ENCODE peak calls at places on chromosomes 12 and 14, in four cellular contexts. G, D, I and N are unnamed samples.

GRCh38 chr14:34713681-34714319 is 593 bp downstream of the CFL2 start:
- DNase-seq in G (peak), D (peak), I (peak), N (peak)

GRCh38 chr12:107091989-107092641 is 1.2 kb downstream of the CRY1 start:
- DNase-seq in G (peak), D (peak), I (peak), N (peak)

GRCh38 chr14:23057757-23058653 is 685 bp upstream of the CDH24 start:
- DNase-seq in G (peak), D (peak), I (peak), N (peak)

GRCh38 chr12:82474798-82475184 is 116.5 kb downstream of the METTL25 start:
- DNase-seq in G (no peak), D (peak), I (peak), N (no peak)

GRCh38 chr14:105909046-105909827 is 382.9 kb downstream of the TMEM121 start:
- DNase-seq in G (no peak), D (no peak), I (no peak), N (no peak)

GRCh38 chr14:75501080-75501479 is 21.2 kb upstream of the BATF start:
- DNase-seq in G (no peak), D (no peak), I (no peak), N (no peak)

GRCh38 chr12:68350753-68351152 is 18.6 kb upstream of the MDM1 start:
- DNase-seq in G (no peak), D (peak), I (peak), N (no peak)

GRCh38 chr14:103204852-103205540 is 81.7 kb downstream of the TNFAIP2 start:
- DNase-seq in G (peak), D (peak), I (peak), N (no peak)

GRCh38 chr14:81331229-81332026 is 68.7 kb downstream of the STON2 start:
- DNase-seq in G (no peak), D (no peak), I (no peak), N (no peak)

GRCh38 chr14:58978336-58978735 is 210.1 kb upstream of the DAAM1 start:
- DNase-seq in G (no peak), D (peak), I (peak), N (no peak)

GRCh38 chr12:113048716-113049127 is 7.8 kb upstream of the DTX1 start:
- DNase-seq in G (peak), D (peak), I (peak), N (peak)

GRCh38 chr14:102227184-102227964 is 77.6 kb downstream of the MOK start:
- DNase-seq in G (peak), D (no peak), I (no peak), N (no peak)

GRCh38 chr12:82144505-82144904 is 213.7 kb downstream of the CCDC59 start:
- DNase-seq in G (peak), D (no peak), I (no peak), N (no peak)

GRCh38 chr12:5441497-5442236 is 9.8 kb downstream of the NTF3 start:
- DNase-seq in G (no peak), D (peak), I (peak), N (no peak)

GRCh38 chr14:44613061-44613712 is 106.1 kb upstream of the FSCB start:
- DNase-seq in G (no peak), D (no peak), I (no peak), N (no peak)

GRCh38 chr12:51905507-51906438 is 1.5 kb upstream of the ACVRL1 start:
- DNase-seq in G (no peak), D (peak), I (peak), N (no peak)

GRCh38 chr12:117361312-117361670 is at the start of gene NOS1:
- DNase-seq in G (no peak), D (no peak), I (no peak), N (no peak)

GRCh38 chr14:80567905-80568512 is 356.7 kb upstream of the DIO2 start:
- DNase-seq in G (no peak), D (peak), I (no peak), N (no peak)

GRCh38 chr14:64704743-64705405 is 650 bp downstream of the PLEKHG3 start:
- DNase-seq in G (no peak), D (peak), I (no peak), N (no peak)

GRCh38 chr14:64761441-64762043 is 57.3 kb downstream of the PLEKHG3 start:
- DNase-seq in G (peak), D (peak), I (no peak), N (no peak)

GRCh38 chr12:4779749-4780148 is 59.5 kb downstream of the GALNT8 start:
- DNase-seq in G (no peak), D (no peak), I (no peak), N (no peak)

GRCh38 chr12:102227954-102228353 is 30.3 kb upstream of the PMCH start:
- DNase-seq in G (no peak), D (no peak), I (no peak), N (no peak)

GRCh38 chr14:99537399-99537798 is 56.2 kb downstream of the CCNK start:
- DNase-seq in G (no peak), D (peak), I (peak), N (no peak)

GRCh38 chr12:110754101-110754793 is 11.6 kb upstream of the PPP1CC start:
- DNase-seq in G (no peak), D (no peak), I (peak), N (no peak)

GRCh38 chr12:98516184-98516873 is 939 bp downstream of the TMPO start:
- DNase-seq in G (peak), D (peak), I (peak), N (peak)

GRCh38 chr14:104731925-104732294 is 7.9 kb downstream of the ADSS1 start:
- DNase-seq in G (no peak), D (no peak), I (no peak), N (no peak)

GRCh38 chr12:108788911-108789310 is 57.6 kb upstream of the CORO1C start:
- DNase-seq in G (no peak), D (no peak), I (no peak), N (no peak)
- TF ChIP-seq CTCF in G (no peak), D (no peak), I (no peak), N (no peak)

DNA sequence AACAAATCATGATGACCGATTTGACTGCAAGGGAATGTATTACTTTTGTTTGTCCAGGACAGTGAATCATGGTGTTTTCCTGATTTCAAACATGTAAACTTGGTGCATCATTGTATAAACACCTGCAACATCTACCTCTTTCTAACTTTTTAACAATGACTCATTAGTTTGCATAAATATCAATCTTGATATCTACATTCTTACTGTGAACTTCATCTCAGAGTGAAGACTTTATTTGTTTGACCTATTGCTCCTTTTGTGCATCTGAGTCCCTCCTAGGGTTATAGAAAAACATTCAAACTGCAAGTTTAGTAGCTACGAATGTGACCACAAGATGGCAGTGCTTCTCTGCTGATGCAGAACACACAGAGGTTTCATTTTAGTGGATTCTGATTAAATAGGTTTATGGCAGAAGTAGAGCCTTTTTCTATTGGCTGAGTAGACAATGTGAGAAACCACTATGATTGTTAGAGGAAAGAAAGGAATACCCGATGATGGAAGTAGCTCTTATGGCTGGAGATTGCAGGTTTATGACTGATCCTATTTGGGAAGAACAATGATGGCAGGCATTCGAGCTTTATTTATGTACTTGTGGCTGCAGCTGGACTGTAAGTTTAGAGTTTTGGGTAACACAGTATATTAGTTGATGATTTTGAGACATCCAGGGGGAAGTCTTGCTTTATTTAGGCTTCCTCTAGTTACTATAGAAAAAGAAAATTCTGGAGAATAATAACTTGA is 244.2 kb upstream of the OR4E1 start:
- DNase-seq in G (peak), D (peak), I (peak), N (peak)
- H3K4me3 ChIP-seq in G (no peak), D (no peak), I (no peak), N (no peak)

GRCh38 chr12:31322651-31323248 is 3.2 kb downstream of the SINHCAF start:
- DNase-seq in G (peak), D (peak), I (no peak), N (no peak)

GRCh38 chr12:31323466-31324115 is 2.4 kb downstream of the SINHCAF start:
- DNase-seq in G (peak), D (no peak), I (no peak), N (peak)

GRCh38 chr12:31325524-31325875 is 450 bp downstream of the SINHCAF start:
- DNase-seq in G (no peak), D (no peak), I (no peak), N (peak)

GRCh38 chr12:31324845-31325523 is 966 bp downstream of the SINHCAF start:
- DNase-seq in G (peak), D (peak), I (peak), N (peak)

DNA sequence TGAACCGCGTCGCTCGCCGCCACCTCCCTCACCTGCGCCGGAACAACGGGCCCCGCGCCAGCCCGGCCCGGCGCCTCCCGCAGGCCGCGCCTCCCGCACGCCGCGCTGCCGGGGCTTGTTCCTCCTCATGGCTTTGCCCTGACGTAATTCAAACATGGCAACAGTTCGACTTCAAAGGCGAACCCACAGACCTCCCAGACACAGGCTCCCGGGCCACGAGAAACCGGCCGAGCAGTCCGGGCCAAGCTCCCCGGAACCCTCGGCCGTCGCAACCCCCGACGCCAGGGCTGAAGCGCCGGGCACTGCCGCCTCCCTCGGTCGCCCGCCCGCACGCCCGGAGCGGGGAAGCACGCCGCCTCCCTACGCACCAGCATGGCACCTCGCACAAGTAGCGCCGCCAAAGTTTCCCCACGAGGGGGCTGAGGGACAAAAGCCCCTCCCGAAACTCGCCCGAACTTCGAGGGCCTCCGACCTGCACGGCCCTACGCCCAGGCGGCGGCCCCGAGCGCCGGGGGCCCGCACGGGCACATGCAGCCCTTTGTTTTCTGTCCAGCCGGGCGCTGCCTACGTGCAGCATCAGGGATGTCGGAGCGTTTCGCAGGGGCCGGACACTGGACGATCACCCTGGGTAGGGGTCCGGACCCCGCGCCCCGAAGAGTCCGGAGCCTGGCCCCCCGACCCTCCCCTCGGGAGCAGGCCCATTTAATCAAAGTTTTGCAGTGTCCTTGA is 1.7 kb downstream of the SINHCAF start:
- DNase-seq in G (peak), D (peak), I (peak), N (peak)
- TF ChIP-seq CTCF in G (no peak), D (no peak), I (no peak), N (peak)

GRCh38 chr14:50823051-50823762 is 7.8 kb downstream of the NIN start:
- DNase-seq in G (peak), D (no peak), I (peak), N (peak)

GRCh38 chr14:50825307-50825706 is 5.7 kb downstream of the NIN start:
- DNase-seq in G (no peak), D (no peak), I (no peak), N (no peak)

GRCh38 chr14:50821471-50822464 is 9.2 kb downstream of the NIN start:
- DNase-seq in G (peak), D (no peak), I (no peak), N (peak)

GRCh38 chr14:50822501-50823042 is 8.4 kb downstream of the NIN start:
- DNase-seq in G (peak), D (no peak), I (no peak), N (peak)

GRCh38 chr14:50823763-50824636 is 7.0 kb downstream of the NIN start:
- DNase-seq in G (peak), D (no peak), I (no peak), N (peak)
- H3K4me3 ChIP-seq in G (no peak), D (no peak), I (no peak), N (peak)

GRCh38 chr14:71460091-71460490 is 472.1 kb upstream of the RGS6 start:
- DNase-seq in G (no peak), D (no peak), I (no peak), N (no peak)
- TF ChIP-seq CTCF in G (no peak), D (no peak), I (no peak), N (no peak)

DNA sequence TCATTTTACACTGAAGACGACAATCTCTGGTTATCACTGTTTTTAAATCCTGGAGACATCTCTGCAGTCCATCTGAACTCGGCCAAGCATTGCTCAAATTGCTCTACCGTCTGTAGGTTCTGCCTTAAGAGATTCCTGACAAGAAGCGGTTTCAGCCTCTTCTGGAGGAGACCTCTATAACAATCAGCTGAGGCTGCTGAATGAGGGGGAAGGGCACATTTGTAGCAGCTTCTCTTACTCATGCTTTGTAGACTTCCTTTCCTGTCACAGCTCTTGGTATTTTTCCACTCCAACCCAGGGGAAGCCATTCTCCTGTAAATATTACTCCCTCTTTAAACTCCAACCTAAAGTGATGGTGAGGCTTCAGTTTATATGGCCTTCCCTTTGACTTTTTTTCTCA is 3.0 kb downstream of the ARG2 start:
- DNase-seq in G (peak), D (peak), I (peak), N (no peak)
- H3K4me3 ChIP-seq in G (no peak), D (no peak), I (no peak), N (no peak)